ENCODE peak calls at places on chromosomes 7 and 10, in ten cellular contexts. Y is IMR-90; D is WERI-Rb-1; V is CD8-positive, alpha-beta T cell; N is A549; W is AG09319; T is adrenal gland; S is psoas muscle; E is epithelial cell of proximal tubule; A is lower lobe of right lung. Q is an unnamed sample.

GRCh38 chr7:70210200-70210960 is 612.1 kb downstream of the AUTS2 start:
- DNase-seq in N (no peak), E (no peak), S (no peak), W (no peak), D (no peak), A (no peak), T (no peak), V (no peak), Y (no peak), Q (no peak)

GRCh38 chr7:111090834-111091233 is at the start of gene LRRN3:
- DNase-seq in W (no peak), D (no peak), S (peak), A (no peak), N (no peak), T (peak), Y (peak), V (peak), E (peak), Q (no peak)

GRCh38 chr10:127619550-127619949 is 70.4 kb downstream of the NPS start:
- DNase-seq in D (no peak), N (no peak), W (no peak), E (no peak), S (no peak), Y (no peak), V (no peak), A (no peak), T (no peak), Q (no peak)

GRCh38 chr7:30445770-30446169 is 32.8 kb downstream of the NOD1 start:
- DNase-seq in S (peak), A (peak), N (peak), E (no peak), V (peak), T (peak), W (peak), Y (peak), D (peak), Q (no peak)

GRCh38 chr10:91493313-91493712 is 83.2 kb downstream of the HECTD2 start:
- DNase-seq in V (no peak), T (no peak), N (peak), E (no peak), A (no peak), W (peak), S (no peak), Y (peak), D (no peak), Q (no peak)

GRCh38 chr10:104318810-104319684 is 19.2 kb downstream of the ITPRIP start:
- DNase-seq in E (no peak), T (no peak), W (no peak), A (peak), V (no peak), Y (peak), N (no peak), S (no peak), D (no peak), Q (no peak)

GRCh38 chr10:50624866-50625491 is 1.2 kb upstream of the SGMS1 start:
- DNase-seq in A (peak), D (peak), V (peak), T (peak), W (no peak), E (no peak), Y (peak), N (peak), S (no peak), Q (peak)

GRCh38 chr10:127934383-127934782 is 27.5 kb downstream of the PTPRE start:
- DNase-seq in A (no peak), N (no peak), W (no peak), E (no peak), S (no peak), D (no peak), V (no peak), T (no peak), Y (no peak), Q (no peak)

GRCh38 chr7:133230591-133231194 is 22.2 kb upstream of the EXOC4 start:
- DNase-seq in S (no peak), D (peak), Y (peak), W (peak), T (peak), E (no peak), V (no peak), N (peak), A (no peak), Q (no peak)

GRCh38 chr10:59741583-59741982 is 11.7 kb downstream of the MRLN start:
- DNase-seq in T (no peak), D (no peak), Y (no peak), S (no peak), W (no peak), N (no peak), E (no peak), V (no peak), A (no peak), Q (no peak)

GRCh38 chr10:100993986-100994708 is 5.5 kb upstream of the LZTS2 start:
- DNase-seq in Y (peak), W (no peak), E (no peak), S (no peak), T (no peak), D (no peak), A (no peak), V (no peak), N (peak), Q (no peak)

GRCh38 chr7:99024066-99024465 is 119.8 kb downstream of the SMURF1 start:
- DNase-seq in S (no peak), V (no peak), T (no peak), Y (no peak), D (no peak), A (no peak), N (no peak), E (no peak), W (no peak), Q (no peak)

GRCh38 chr10:36141786-36142560 is 499.9 kb upstream of the FZD8 start:
- DNase-seq in A (no peak), D (no peak), Y (no peak), W (no peak), T (no peak), V (no peak), S (no peak), N (no peak), E (no peak), Q (no peak)

GRCh38 chr7:47197508-47197907 is 384.4 kb downstream of the TNS3 start:
- DNase-seq in N (no peak), S (no peak), Y (no peak), E (no peak), T (no peak), D (no peak), V (no peak), A (no peak), W (no peak), Q (no peak)

GRCh38 chr7:119105381-119105780 is 880.9 kb downstream of the ANKRD7 start:
- DNase-seq in D (no peak), A (no peak), Y (no peak), W (no peak), V (no peak), E (no peak), T (no peak), S (no peak), N (no peak), Q (no peak)

GRCh38 chr7:111677848-111678247 is 115.6 kb upstream of the IMMP2L start:
- DNase-seq in E (peak), T (no peak), Y (no peak), V (no peak), D (no peak), S (no peak), A (no peak), N (no peak), W (no peak), Q (no peak)

GRCh38 chr10:71623098-71623985 is 96.2 kb downstream of the C10orf105 start:
- DNase-seq in Y (peak), S (no peak), E (no peak), T (peak), D (peak), W (no peak), N (peak), V (no peak), A (no peak), Q (no peak)
- TF ChIP-seq CTCF in Y (peak), S (no peak), E (peak), T (no peak), D (peak), W (peak), N (peak), V (no peak), A (peak), Q (peak)

GRCh38 chr7:141072548-141073172 is 1.2 kb upstream of the TMEM178B start:
- DNase-seq in V (no peak), E (peak), T (peak), S (peak), A (no peak), W (peak), N (peak), Y (peak), D (peak), Q (no peak)

GRCh38 chr7:141073641-141074161 is at the start of gene TMEM178B:
- DNase-seq in D (peak), A (no peak), E (no peak), V (no peak), N (no peak), W (no peak), Y (no peak), S (peak), T (peak), Q (no peak)

GRCh38 chr7:141071855-141072547 is 1.9 kb upstream of the TMEM178B start:
- DNase-seq in Y (no peak), S (no peak), T (peak), D (peak), N (no peak), V (no peak), E (no peak), A (no peak), W (no peak), Q (no peak)

GRCh38 chr7:141073173-141073640 is 657 bp upstream of the TMEM178B start:
- DNase-seq in A (no peak), E (no peak), Y (peak), N (peak), W (no peak), T (peak), S (peak), V (no peak), D (peak), Q (no peak)

DNA sequence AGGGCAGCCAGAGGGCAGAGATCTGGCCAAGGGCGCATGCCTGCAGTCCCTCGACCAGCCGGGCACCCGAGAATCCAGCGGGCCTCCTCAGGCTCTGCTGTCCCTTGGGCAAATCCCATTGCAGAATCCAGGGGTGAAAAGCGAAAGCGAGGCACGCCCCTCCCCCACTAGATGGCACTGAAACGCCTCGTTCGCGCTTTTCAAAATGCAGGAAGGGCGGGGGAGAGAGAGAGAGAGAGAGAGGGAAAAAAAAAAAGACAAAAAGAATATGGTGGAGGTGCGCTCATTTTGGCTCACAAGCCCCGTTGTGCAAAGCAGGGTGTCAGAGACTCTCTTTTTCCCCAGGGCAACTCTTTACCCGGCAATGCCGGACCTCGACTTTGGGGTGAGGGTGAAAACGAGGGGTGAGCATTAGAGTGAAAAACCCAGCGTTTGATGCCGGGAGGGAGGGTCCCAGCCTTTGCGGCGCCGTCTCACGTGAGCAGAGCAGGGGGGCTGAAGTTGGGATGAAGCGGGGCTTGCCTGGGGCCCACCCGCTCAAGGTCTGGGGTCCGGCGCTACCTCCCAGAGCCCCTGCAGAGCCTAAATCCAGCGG is 2.5 kb upstream of the TMEM178B start:
- DNase-seq in A (no peak), W (no peak), S (peak), T (peak), Y (no peak), D (peak), E (no peak), V (no peak), N (peak), Q (no peak)
- TF ChIP-seq CTCF in A (peak), W (no peak), S (no peak), T (no peak), Y (no peak), D (peak), E (peak), V (no peak), N (peak), Q (peak)

GRCh38 chr7:20651960-20652544 is 36.6 kb downstream of the ABCB5 start:
- DNase-seq in Y (no peak), D (no peak), A (no peak), V (no peak), E (no peak), S (no peak), N (peak), T (no peak), W (no peak), Q (no peak)
- TF ChIP-seq CTCF in Y (peak), D (peak), A (peak), V (no peak), E (peak), S (no peak), N (peak), T (peak), W (peak), Q (peak)

DNA sequence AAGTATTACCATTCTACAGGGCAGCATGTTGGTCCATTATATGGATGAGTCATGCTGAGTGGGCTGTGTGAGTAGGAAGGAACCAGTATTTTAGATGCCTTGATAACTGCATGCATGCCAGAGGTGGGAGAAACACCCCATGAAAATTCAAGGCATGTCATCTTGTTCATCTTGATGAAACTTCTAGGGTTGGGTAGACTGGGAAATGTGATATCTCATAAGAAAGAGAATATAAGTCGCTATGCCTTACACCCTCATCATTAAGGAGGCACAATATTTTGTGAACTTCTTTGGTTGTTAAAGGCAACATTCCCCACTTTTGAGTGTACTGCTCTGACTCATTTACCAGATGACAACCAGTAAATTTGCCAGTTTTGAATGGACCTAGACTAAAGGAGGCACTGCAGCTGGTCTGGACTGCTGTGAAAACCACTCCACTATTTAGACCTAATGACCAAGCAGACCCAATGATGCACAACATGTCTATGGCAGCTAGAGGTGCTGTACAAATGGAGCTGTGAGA is 48.0 kb downstream of the ZNF365 start:
- DNase-seq in S (no peak), N (no peak), W (peak), T (no peak), V (no peak), A (no peak), Y (peak), D (no peak), E (peak), Q (no peak)
- TF ChIP-seq CTCF in S (no peak), N (no peak), W (no peak), T (no peak), V (no peak), A (no peak), Y (peak), D (no peak), E (peak), Q (no peak)

DNA sequence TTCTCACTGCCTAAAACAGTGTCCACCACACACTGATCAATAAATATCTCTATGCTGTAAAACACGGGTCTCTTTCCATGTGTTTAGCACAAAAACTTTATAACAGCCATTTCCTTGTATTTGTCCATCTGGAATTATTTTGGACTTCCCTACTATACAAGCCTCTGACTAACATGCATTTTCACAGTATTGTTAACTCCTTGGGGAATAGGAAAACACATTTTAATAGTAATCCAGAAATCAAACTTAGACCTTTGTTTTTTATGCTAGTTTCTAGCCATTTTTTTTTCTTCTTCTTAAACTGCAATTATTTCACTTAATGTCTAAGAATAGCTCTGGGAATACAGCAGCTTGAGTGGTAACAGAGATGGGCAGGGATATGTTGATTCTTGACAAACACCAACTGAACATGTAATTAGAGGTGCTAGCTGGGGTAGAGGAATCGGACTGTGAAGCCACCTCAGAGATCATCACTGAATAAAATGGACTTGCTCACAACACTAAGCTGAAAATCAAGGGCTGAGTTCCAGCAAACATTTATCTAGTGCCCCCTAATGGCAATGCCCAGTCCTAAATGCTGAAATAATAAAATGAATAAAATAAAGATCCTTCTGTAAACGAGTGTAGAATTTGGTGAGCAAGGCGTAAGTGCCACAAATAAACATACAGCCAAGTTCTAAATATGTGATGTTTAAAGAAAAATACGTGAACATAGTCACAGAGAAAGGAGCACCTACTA is 593.1 kb downstream of the SORCS1 start:
- DNase-seq in D (peak), T (no peak), E (peak), N (peak), V (no peak), Y (peak), S (no peak), W (no peak), A (no peak), Q (no peak)
- TF ChIP-seq CTCF in D (peak), T (peak), E (peak), N (peak), V (no peak), Y (peak), S (no peak), W (peak), A (no peak), Q (peak)

GRCh38 chr7:53642361-53642760 is 606.9 kb downstream of the POM121L12 start:
- DNase-seq in A (no peak), S (no peak), Y (no peak), D (no peak), W (no peak), V (no peak), E (no peak), T (no peak), N (no peak), Q (no peak)
- TF ChIP-seq CTCF in A (no peak), S (no peak), Y (no peak), D (no peak), W (no peak), V (no peak), E (no peak), T (no peak), N (no peak), Q (no peak)

GRCh38 chr7:81687062-81687461 is 82.8 kb downstream of the HGF start:
- DNase-seq in D (no peak), W (no peak), T (no peak), E (no peak), N (no peak), V (no peak), S (no peak), A (no peak), Y (peak), Q (no peak)
- TF ChIP-seq CTCF in D (no peak), W (no peak), T (no peak), E (no peak), N (no peak), V (no peak), S (no peak), A (no peak), Y (no peak), Q (no peak)

DNA sequence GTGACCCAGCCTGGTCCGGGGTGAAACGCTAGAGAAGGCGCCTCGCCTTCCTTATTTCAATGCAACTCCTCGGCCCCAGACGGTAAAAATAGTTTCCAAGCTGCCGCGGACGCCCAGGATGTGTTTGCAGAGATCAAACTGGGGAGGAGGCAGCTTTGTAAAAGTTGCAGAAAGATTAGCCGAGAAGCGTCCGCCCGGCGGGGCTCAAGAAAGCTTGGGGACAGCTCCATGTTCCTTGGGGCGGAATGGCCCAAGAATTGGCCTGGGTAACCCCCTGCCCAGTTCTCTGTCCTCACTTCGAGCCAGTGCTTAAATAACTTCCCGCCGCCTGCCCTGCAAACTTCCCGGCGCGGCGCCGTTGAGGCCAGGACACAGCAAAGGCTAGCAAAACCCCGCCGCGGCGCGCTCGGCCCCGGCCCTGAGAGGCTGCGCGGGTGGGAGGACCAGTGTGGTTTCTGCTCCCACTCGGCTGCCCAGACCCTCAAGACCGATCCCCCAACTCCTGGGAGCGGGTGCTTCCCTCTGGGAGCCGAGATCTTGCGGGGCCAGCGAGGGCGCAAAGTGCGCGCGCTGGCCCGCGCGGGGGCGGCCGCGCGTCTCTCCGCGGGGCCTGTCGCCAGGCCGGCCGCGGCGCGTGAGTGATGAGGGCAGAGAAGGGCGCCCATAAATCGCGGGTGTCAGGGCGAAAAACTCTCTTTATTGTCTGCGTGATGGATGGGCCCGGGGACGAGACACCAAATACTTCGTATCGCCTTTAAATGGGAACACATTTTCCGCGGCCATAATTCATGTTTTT is 6.3 kb upstream of the ZNF503 start:
- DNase-seq in W (no peak), N (no peak), S (peak), T (peak), V (no peak), D (no peak), A (peak), E (no peak), Y (no peak), Q (no peak)
- TF ChIP-seq CTCF in W (no peak), N (no peak), S (no peak), T (no peak), V (no peak), D (no peak), A (peak), E (no peak), Y (peak), Q (peak)

GRCh38 chr10:76905251-76905650 is 732.4 kb downstream of the KCNMA1 start:
- DNase-seq in A (no peak), D (no peak), S (no peak), W (no peak), V (no peak), T (no peak), Y (no peak), N (no peak), E (no peak), Q (no peak)

GRCh38 chr10:76903387-76903786 is 734.2 kb downstream of the KCNMA1 start:
- DNase-seq in E (no peak), S (no peak), V (no peak), D (no peak), A (no peak), T (no peak), Y (no peak), N (no peak), W (no peak), Q (no peak)

GRCh38 chr10:76901701-76902100 is 735.9 kb downstream of the KCNMA1 start:
- DNase-seq in V (no peak), T (no peak), Y (no peak), A (no peak), D (no peak), E (no peak), N (no peak), W (no peak), S (no peak), Q (no peak)

GRCh38 chr10:76906221-76906620 is 731.4 kb downstream of the KCNMA1 start:
- DNase-seq in A (no peak), T (no peak), Y (no peak), W (no peak), V (no peak), E (no peak), S (no peak), D (no peak), N (no peak), Q (no peak)

DNA sequence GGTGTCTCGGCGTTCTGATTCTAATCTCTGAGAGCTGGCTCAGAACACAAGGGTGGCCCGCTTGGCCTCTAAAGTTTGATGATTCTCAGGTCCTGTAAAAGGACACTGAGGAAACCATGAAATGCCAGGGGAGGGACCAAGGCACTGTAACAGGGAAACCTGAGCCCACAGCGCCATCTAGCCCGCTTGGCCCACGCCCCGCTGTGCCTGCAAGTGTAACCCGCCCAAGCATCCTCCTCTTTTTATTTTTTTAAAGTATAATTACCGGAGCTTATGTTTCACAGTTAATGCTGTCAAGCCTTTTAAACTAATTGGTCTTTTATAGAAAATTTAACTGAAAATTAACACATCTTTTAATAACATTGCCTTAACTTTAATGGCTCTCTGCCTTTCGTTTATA is 734.7 kb downstream of the KCNMA1 start:
- DNase-seq in T (no peak), N (peak), D (peak), S (no peak), E (no peak), W (no peak), Y (no peak), V (no peak), A (peak), Q (no peak)
- TF ChIP-seq CTCF in T (no peak), N (peak), D (peak), S (peak), E (peak), W (no peak), Y (no peak), V (no peak), A (no peak), Q (peak)

Q was measured in chondrocyte.